ENCODE peak calls at places on chromosomes 5 and 9, in six cellular contexts. P is cardiac fibroblast, S is astrocyte of the spinal cord, G is mucosa of descending colon, O is GM12865, J is neural progenitor cell. M is an unnamed sample.

GRCh38 chr9:36150529-36151305 is 14.2 kb downstream of the GLIPR2 start:
- DNase-seq in P (no peak), S (no peak), G (no peak), O (no peak), J (no peak), M (no peak)

GRCh38 chr9:3809724-3810123 is 283.9 kb upstream of the RFX3 start:
- DNase-seq in P (no peak), S (peak; percentile 32), G (no peak), O (no peak), J (no peak), M (no peak)

GRCh38 chr5:155839251-155840037 is 487.5 kb upstream of the SGCD start:
- DNase-seq in P (no peak), S (no peak), G (no peak), O (peak; percentile 12), J (peak; percentile 30), M (no peak)

GRCh38 chr5:80738466-80738865 is 83.7 kb upstream of the DHFR start:
- DNase-seq in P (no peak), S (no peak), G (no peak), O (no peak), J (no peak), M (no peak)

GRCh38 chr9:13933268-13933656 is 380.7 kb downstream of the NFIB start:
- DNase-seq in P (no peak), S (no peak), G (no peak), O (no peak), J (no peak), M (no peak)

GRCh38 chr5:150168864-150169263 is 2.3 kb downstream of the CDX1 start:
- DNase-seq in P (no peak), S (no peak), G (peak; percentile 50), O (no peak), J (no peak), M (no peak)

GRCh38 chr5:134133213-134133994 is 18.9 kb downstream of the TCF7 start:
- DNase-seq in P (no peak), S (no peak), G (peak; percentile 21), O (no peak), J (no peak), M (no peak)

GRCh38 chr5:91225848-91226686 is 157.1 kb downstream of the ARRDC3 start:
- DNase-seq in P (no peak), S (no peak), G (peak; percentile 57), O (peak; percentile 73), J (peak; percentile 61), M (peak; percentile 39)

GRCh38 chr5:59724482-59725392 is 168.8 kb downstream of the PDE4D start:
- DNase-seq in P (peak; percentile 67), S (peak; percentile 39), G (no peak), O (peak; percentile 61), J (peak; percentile 72), M (peak; percentile 4)

GRCh38 chr5:40834391-40834848 is 602 bp downstream of the RPL37 start:
- DNase-seq in P (peak; percentile 42), S (peak; percentile 35), G (peak; percentile 35), O (peak; percentile 69), J (peak; percentile 31), M (no peak)

GRCh38 chr9:18994263-18994916 is 38.6 kb downstream of the SAXO1 start:
- DNase-seq in P (no peak), S (no peak), G (no peak), O (no peak), J (peak; percentile 11), M (no peak)

GRCh38 chr5:176738851-176739250 is 71.5 kb upstream of the UNC5A start:
- DNase-seq in P (no peak), S (no peak), G (no peak), O (no peak), J (no peak), M (no peak)

GRCh38 chr9:129353697-129354336 is 175.8 kb upstream of the IER5L start:
- DNase-seq in P (peak; percentile 37), S (no peak), G (no peak), O (no peak), J (no peak), M (no peak)
- H3K4me3 ChIP-seq in P (no peak overlapping the region), S (no peak overlapping the region), G (no peak overlapping the region), O (no peak overlapping the region), J (no peak overlapping the region), M (no peak overlapping the region)

GRCh38 chr9:34520505-34521385 is 2.0 kb downstream of the ENHO start:
- DNase-seq in P (no peak), S (no peak), G (no peak), O (no peak), J (no peak), M (no peak)

GRCh38 chr9:34520096-34520495 is 2.7 kb downstream of the ENHO start:
- DNase-seq in P (no peak), S (no peak), G (no peak), O (no peak), J (no peak), M (no peak)

GRCh38 chr9:34518110-34518616 is 4.6 kb downstream of the ENHO start:
- DNase-seq in P (no peak), S (no peak), G (no peak), O (no peak), J (no peak), M (no peak)

GRCh38 chr9:34518896-34519295 is 3.9 kb downstream of the ENHO start:
- DNase-seq in P (no peak), S (no peak), G (no peak), O (no peak), J (no peak), M (no peak)

DNA sequence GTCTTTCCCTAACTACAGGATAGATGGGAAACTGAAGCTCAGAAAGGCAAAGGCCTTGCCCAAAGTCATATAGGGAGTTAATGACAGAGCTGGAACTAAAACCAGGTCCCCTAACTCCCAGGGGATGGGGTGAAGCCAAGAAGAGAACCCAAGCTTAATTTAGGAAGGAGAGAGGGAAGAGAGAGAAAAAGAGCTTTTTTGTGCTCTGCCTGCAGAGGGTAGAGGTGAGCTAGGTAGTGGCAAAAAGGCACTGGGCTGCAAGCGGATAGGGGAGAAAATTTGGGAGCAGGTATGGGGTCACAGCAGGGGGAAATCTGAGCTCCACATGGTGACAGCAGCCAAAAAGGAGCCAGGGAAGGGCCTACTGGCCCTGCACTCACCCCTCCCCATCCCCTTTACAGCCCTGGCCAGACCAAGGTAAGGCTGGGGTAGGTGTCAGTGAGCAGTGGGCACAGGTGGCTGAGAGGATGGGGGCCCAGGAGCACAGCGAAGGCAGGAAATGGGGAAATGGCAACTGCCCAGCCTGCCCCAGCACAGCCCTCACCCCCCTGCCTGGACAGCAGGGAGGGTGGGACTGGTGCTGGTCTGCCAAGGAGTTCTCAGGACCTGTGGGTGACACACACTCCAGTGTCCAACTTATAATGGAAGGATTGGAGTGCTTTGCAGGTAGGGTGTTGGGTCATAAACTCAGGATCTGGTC is 3.3 kb downstream of the ENHO start:
- DNase-seq in P (no peak), S (no peak), G (no peak), O (no peak), J (no peak), M (no peak)
- TF ChIP-seq CTCF in P (no peak), S (no peak), G (no peak), O (no peak), J (no peak), M (peak; percentile 27)

GRCh38 chr9:127422133-127422782 is 1.9 kb upstream of the ZNF79 start:
- DNase-seq in P (no peak), S (no peak), G (no peak), O (no peak), J (no peak), M (no peak)

GRCh38 chr9:127423934-127424668 is at the start of gene ZNF79:
- DNase-seq in P (peak; percentile 93), S (peak; percentile 95), G (peak; percentile 96), O (peak; percentile 95), J (peak; percentile 97), M (peak; percentile 74)

GRCh38 chr9:127421057-127421456 is 3.1 kb upstream of the ZNF79 start:
- DNase-seq in P (no peak), S (no peak), G (no peak), O (no peak), J (no peak), M (no peak)

GRCh38 chr9:127423591-127423933 is 620 bp upstream of the ZNF79 start:
- DNase-seq in P (no peak), S (no peak), G (no peak), O (no peak), J (no peak), M (no peak)

DNA sequence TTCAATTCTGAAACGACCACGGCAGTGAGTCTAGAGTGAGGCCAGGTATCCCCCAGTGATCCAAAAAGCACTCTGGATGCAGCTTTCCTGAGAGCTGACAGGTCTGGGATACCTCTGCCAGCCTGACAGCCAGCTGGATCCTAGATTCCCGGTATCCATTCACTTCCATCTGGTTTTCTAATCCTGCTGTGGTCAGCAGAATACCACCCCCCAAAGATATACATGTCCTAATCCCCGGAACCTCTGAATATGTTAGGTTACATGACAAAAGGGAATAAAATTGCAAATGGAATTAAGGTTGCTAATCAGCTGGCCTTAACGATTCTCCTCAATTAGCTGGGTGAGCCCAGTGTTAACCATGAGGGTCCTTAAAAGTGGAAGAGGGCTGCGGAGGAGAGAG is 1.4 kb upstream of the ZNF79 start:
- DNase-seq in P (no peak), S (no peak), G (no peak), O (no peak), J (no peak), M (no peak)
- H3K4me3 ChIP-seq in P (peak overlapping the region; percentile 96), S (peak overlapping the region; percentile 97), G (no peak overlapping the region), O (peak overlapping the region; percentile 95), J (peak overlapping the region; percentile 92), M (peak overlapping the region; percentile 95)

DNA sequence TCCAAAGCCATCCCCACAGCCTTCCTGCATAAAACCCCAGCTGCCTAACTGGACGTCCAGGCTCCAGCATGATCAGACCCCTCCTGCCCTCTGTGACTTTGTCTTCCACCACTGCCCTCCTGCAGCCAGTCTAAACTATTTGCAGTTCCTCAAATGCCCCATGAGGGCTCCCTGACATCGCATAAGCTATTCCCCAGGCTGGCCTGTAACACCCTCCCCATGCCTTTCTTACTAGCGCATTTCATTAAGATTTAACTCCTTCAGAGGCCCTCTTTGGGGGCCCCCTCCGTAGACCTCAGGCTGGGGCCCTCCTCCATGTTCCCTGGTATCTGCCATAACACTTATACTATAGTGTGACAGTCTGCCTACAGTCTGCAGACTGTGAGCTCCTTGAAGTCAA is 15.5 kb upstream of the SMIM23 start:
- DNase-seq in P (no peak), S (no peak), G (no peak), O (no peak), J (peak; percentile 40), M (no peak)
- TF ChIP-seq CTCF in P (no peak), S (no peak), G (no peak), O (no peak), J (peak; percentile 16), M (peak; percentile 3)

GRCh38 chr5:88141695-88141979 is 127.0 kb downstream of the TMEM161B start:
- DNase-seq in P (no peak), S (no peak), G (no peak), O (no peak), J (no peak), M (no peak)
- H3K4me3 ChIP-seq in P (peak overlapping the region; percentile 24), S (peak overlapping the region; percentile 53), G (no peak overlapping the region), O (peak overlapping the region; percentile 42), J (no peak overlapping the region), M (peak overlapping the region; percentile 40)

DNA sequence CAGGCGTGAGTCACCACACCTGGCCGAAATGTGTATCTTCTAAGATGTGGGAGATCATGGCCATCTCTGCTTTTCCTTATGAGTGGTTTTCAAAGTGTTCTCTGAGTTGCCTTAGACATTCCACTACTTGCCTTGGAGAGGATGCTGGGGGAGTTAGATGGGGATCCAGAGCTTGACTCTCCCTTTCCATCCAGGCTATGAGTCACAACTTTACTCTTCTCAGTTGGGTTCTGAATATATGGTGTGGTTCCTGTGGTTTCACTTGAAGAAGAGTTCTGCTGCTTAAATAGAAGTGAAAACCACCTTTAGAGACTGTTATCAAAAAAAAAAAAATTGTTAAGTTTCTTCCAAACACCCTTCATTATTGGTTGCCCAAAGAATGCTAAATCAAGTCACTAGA is 217.6 kb downstream of the ZNF608 start:
- DNase-seq in P (no peak), S (peak; percentile 71), G (no peak), O (peak; percentile 82), J (no peak), M (peak; percentile 61)
- TF ChIP-seq CTCF in P (no peak), S (no peak), G (no peak), O (no peak), J (no peak), M (no peak)

M was measured in GM12864.